ENCODE peak calls at places on chromosome 13, in six cellular contexts. D is nucleus accumbens; T is ascending aorta; O is stimulated activated CD8-positive, alpha-beta memory T cell treated with anti-CD3 and anti-CD28 coated beads, Interleukin-7, amount 100 ng/mL, for 48 hours; Z is B cell; U is effector memory CD4-positive, alpha-beta T cell. E is an unnamed sample.

GRCh38 chr13:109616021-109616420 is 170.4 kb downstream of the IRS2 start:
- DNase-seq in O (no peak), Z (no peak), T (no peak), U (no peak), D (no peak), E (no peak)

GRCh38 chr13:92649140-92649813 is 577.3 kb upstream of the GPC6 start:
- DNase-seq in T (no peak), O (no peak), U (no peak), D (no peak), Z (no peak), E (no peak)

GRCh38 chr13:28705734-28706133 is 13.0 kb downstream of the SLC46A3 start:
- DNase-seq in O (no peak), D (no peak), Z (no peak), T (no peak), U (no peak), E (no peak)

GRCh38 chr13:112775791-112776279 is 86.0 kb downstream of the ATP11A start:
- DNase-seq in D (no peak), Z (no peak), T (no peak), U (no peak), O (no peak), E (no peak)

GRCh38 chr13:40787062-40787461 is 2.3 kb upstream of the SLC25A15 start:
- DNase-seq in Z (no peak), T (no peak), D (no peak), U (no peak), O (no peak), E (no peak)

GRCh38 chr13:38814331-38814730 is 127.5 kb downstream of the FREM2 start:
- DNase-seq in U (no peak), Z (no peak), D (no peak), O (no peak), T (no peak), E (peak; percentile 51)

GRCh38 chr13:45142440-45143345 is 22.4 kb downstream of the GTF2F2 start:
- DNase-seq in D (no peak), T (no peak), Z (no peak), O (no peak), U (no peak), E (peak; percentile 92)

GRCh38 chr13:77398825-77399620 is 72.1 kb upstream of the MYCBP2 start:
- DNase-seq in Z (no peak), T (no peak), U (no peak), D (no peak), O (no peak), E (no peak)

GRCh38 chr13:95355491-95355890 is 54.2 kb upstream of the ABCC4 start:
- DNase-seq in D (no peak), Z (no peak), U (no peak), O (no peak), T (no peak), E (no peak)

GRCh38 chr13:23020246-23020843 is 160.4 kb upstream of the SGCG start:
- DNase-seq in Z (peak; percentile 19), U (no peak), O (no peak), T (no peak), D (no peak), E (peak; percentile 74)

GRCh38 chr13:28337196-28338045 is 157.5 kb downstream of the FLT1 start:
- DNase-seq in D (no peak), O (no peak), T (no peak), Z (no peak), U (no peak), E (peak; percentile 19)